ENCODE peak calls at places on chromosomes 7 and 10, in eight cellular contexts. D, Z, L, R, V, M, A and O are unnamed samples.

GRCh38 chr7:142250705-142251104 is 7.2 kb downstream of the PRSS58 start:
- DNase-seq in V (no peak), D (no peak), R (no peak), L (no peak), M (no peak), A (no peak), Z (no peak), O (peak)

GRCh38 chr7:34281260-34281659 is 375.9 kb downstream of the BMPER start:
- DNase-seq in M (no peak), A (no peak), R (no peak), Z (no peak), V (no peak), D (no peak), L (peak), O (no peak)

GRCh38 chr10:16341637-16342036 is 95.2 kb upstream of the PTER start:
- DNase-seq in D (no peak), R (no peak), L (no peak), V (no peak), M (peak), Z (no peak), A (no peak), O (no peak)

GRCh38 chr7:30650455-30650854 is 31.8 kb downstream of the CRHR2 start:
- DNase-seq in R (no peak), L (no peak), A (no peak), M (no peak), Z (no peak), D (peak), V (no peak), O (no peak)

GRCh38 chr10:30784896-30785605 is 155.5 kb upstream of the LYZL2 start:
- DNase-seq in L (peak), M (peak), Z (peak), V (peak), D (peak), A (peak), R (peak), O (peak)

GRCh38 chr10:71693377-71693776 is 26.2 kb downstream of the C10orf105 start:
- DNase-seq in V (no peak), R (no peak), L (no peak), A (no peak), Z (no peak), M (no peak), D (no peak), O (no peak)

GRCh38 chr7:143882611-143883078 is 19.3 kb downstream of the TCAF1 start:
- DNase-seq in Z (peak), A (no peak), M (peak), D (peak), V (no peak), L (peak), R (peak), O (peak)

GRCh38 chr7:106313966-106314365 is 29.2 kb upstream of the NAMPT start:
- DNase-seq in V (no peak), R (no peak), A (no peak), M (no peak), L (no peak), D (no peak), Z (no peak), O (no peak)

GRCh38 chr10:75978213-75978612 is 546.8 kb downstream of the LRMDA start:
- DNase-seq in V (no peak), L (no peak), Z (no peak), R (no peak), M (no peak), A (no peak), D (no peak), O (no peak)

GRCh38 chr10:30013684-30014246 is 45.6 kb downstream of the JCAD start:
- DNase-seq in L (no peak), A (no peak), D (no peak), R (no peak), M (no peak), V (no peak), Z (peak), O (no peak)

GRCh38 chr7:46015107-46015868 is 94.2 kb upstream of the IGFBP3 start:
- DNase-seq in D (no peak), A (peak), Z (peak), L (peak), M (peak), R (no peak), V (no peak), O (peak)

GRCh38 chr7:138773817-138774216 is 24.0 kb upstream of the TMEM213 start:
- DNase-seq in Z (no peak), D (no peak), L (no peak), A (peak), R (no peak), M (no peak), V (no peak), O (no peak)

GRCh38 chr10:129767751-129768150 is 196.3 kb downstream of the EBF3 start:
- DNase-seq in R (no peak), Z (no peak), V (no peak), D (peak), M (no peak), L (peak), A (peak), O (no peak)

GRCh38 chr10:119401671-119402395 is 140.7 kb downstream of the RGS10 start:
- DNase-seq in R (peak), L (peak), A (no peak), Z (no peak), V (no peak), D (peak), M (peak), O (peak)

GRCh38 chr7:19112290-19113000 is 5.0 kb downstream of the TWIST1 start:
- DNase-seq in R (peak), D (peak), A (peak), Z (peak), M (no peak), V (no peak), L (no peak), O (no peak)

GRCh38 chr10:27893320-27894014 is 105.4 kb downstream of the ODAD2 start:
- DNase-seq in D (no peak), L (no peak), A (no peak), V (peak), M (no peak), Z (no peak), R (no peak), O (no peak)

GRCh38 chr7:55977831-55978230 is 13.4 kb downstream of the NIPSNAP2 start:
- DNase-seq in V (no peak), A (no peak), D (no peak), M (no peak), R (peak), L (no peak), Z (no peak), O (no peak)

GRCh38 chr10:71213127-71213616 is 802 bp downstream of the UNC5B start:
- DNase-seq in V (no peak), L (peak), M (peak), Z (peak), D (peak), R (peak), A (peak), O (peak)

GRCh38 chr7:101527844-101528667 is 101.0 kb downstream of the MYL10 start:
- DNase-seq in A (no peak), V (no peak), L (no peak), R (peak), D (no peak), M (no peak), Z (no peak), O (no peak)

GRCh38 chr10:102702742-102703141 is 11.5 kb downstream of the ARL3 start:
- DNase-seq in M (no peak), R (no peak), L (no peak), D (no peak), V (no peak), Z (no peak), A (no peak), O (no peak)

GRCh38 chr7:97847791-97848190 is 24.4 kb downstream of the ASNS start:
- DNase-seq in R (no peak), A (no peak), L (no peak), Z (no peak), M (no peak), D (no peak), V (no peak), O (no peak)

GRCh38 chr10:90751107-90751997 is 106.5 kb downstream of the HTR7 start:
- DNase-seq in A (peak), L (peak), V (peak), M (peak), Z (no peak), D (peak), R (peak), O (peak)

GRCh38 chr10:60521974-60522405 is 132.3 kb upstream of the ANK3 start:
- DNase-seq in M (peak), R (peak), V (no peak), Z (no peak), L (no peak), D (no peak), A (no peak), O (peak)

GRCh38 chr7:100444311-100445278 is 8.3 kb upstream of the PPP1R35 start:
- DNase-seq in D (no peak), Z (peak), M (peak), L (peak), V (no peak), A (no peak), R (no peak), O (no peak)

GRCh38 chr7:145644426-145645154 is 472.0 kb upstream of the CNTNAP2 start:
- DNase-seq in L (no peak), Z (no peak), D (no peak), V (no peak), R (no peak), M (no peak), A (no peak), O (peak)

GRCh38 chr10:90935581-90936292 is 14.8 kb upstream of the ANKRD1 start:
- DNase-seq in A (no peak), M (no peak), D (no peak), R (no peak), Z (no peak), V (no peak), L (no peak), O (no peak)

GRCh38 chr7:42672339-42672990 is 239.4 kb downstream of the C7orf25 start:
- DNase-seq in L (no peak), M (no peak), D (no peak), Z (no peak), R (no peak), A (no peak), V (no peak), O (no peak)

GRCh38 chr7:157016352-157017041 is 6.0 kb upstream of the MNX1 start:
- DNase-seq in R (no peak), Z (no peak), L (no peak), M (no peak), V (no peak), D (peak), A (peak), O (peak)

GRCh38 chr7:158161194-158161593 is 426.4 kb downstream of the PTPRN2 start:
- DNase-seq in D (no peak), Z (no peak), V (no peak), L (no peak), M (no peak), A (no peak), R (no peak), O (no peak)

GRCh38 chr7:3897430-3898385 is 596.7 kb downstream of the SDK1 start:
- DNase-seq in M (peak), Z (no peak), A (no peak), L (peak), R (peak), D (peak), V (peak), O (peak)

GRCh38 chr10:129838794-129839193 is 125.3 kb downstream of the EBF3 start:
- DNase-seq in M (no peak), V (no peak), D (peak), L (no peak), Z (no peak), A (no peak), R (no peak), O (no peak)

GRCh38 chr7:129144095-129144833 is at the start of gene TSPAN33:
- DNase-seq in Z (peak), D (peak), V (peak), L (peak), M (peak), A (peak), R (peak), O (peak)

GRCh38 chr7:47535033-47535703 is 46.7 kb downstream of the TNS3 start:
- DNase-seq in D (no peak), L (no peak), Z (no peak), V (no peak), R (peak), M (peak), A (no peak), O (peak)

GRCh38 chr7:47534322-47535032 is 47.4 kb downstream of the TNS3 start:
- DNase-seq in A (no peak), L (no peak), D (no peak), V (no peak), M (peak), Z (no peak), R (peak), O (peak)

GRCh38 chr7:47537716-47538640 is 43.9 kb downstream of the TNS3 start:
- DNase-seq in A (no peak), D (no peak), Z (no peak), M (no peak), L (no peak), V (no peak), R (peak), O (peak)

GRCh38 chr7:47536705-47537611 is 45.0 kb downstream of the TNS3 start:
- DNase-seq in L (peak), V (no peak), D (peak), R (peak), M (peak), A (no peak), Z (peak), O (peak)

DNA sequence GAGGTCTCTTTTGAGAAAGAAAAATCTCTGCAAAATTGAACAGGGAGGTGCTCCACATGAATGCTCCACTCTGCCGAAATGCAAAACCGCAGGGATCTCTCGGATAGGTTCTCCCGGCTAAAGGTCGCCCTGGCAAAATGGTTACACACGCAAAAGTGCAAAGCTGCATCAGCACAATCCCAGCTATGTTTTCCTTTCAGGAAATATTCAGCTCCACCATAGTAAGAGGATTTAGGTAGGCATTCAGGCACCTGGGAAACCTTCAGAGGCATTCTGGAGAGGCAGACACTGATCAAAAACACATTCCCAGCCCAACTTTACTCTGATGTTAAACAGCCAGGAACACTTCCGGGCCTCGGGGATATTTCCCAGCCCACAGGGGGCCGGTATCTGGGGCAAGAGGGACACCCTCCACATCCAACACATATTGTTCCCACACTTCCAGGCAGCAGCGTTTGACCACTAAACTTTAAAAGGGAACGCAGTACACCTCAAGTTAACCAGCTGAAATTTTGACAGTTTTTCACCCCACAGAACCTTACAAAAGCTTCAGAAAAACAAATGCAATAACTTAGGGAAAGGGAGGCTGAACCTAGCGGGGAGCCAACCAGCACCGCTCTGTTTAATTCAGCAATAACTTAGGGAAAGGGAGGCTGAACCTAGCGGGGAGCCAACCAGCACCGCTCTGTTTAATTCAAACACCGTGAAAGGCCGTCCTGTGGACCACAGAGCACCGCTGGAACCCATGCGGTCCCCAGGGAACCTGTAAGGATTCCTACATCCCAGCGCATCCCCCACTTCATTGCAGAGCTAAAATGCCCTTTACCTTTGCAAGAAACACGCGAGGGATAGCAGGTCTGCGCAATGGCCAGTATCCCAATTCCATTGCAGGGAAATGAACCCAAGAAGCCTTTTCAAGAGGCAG is 45.9 kb downstream of the TNS3 start:
- DNase-seq in M (no peak), L (no peak), V (no peak), D (no peak), R (peak), Z (no peak), A (no peak), O (peak)
- H3K4me3 ChIP-seq in M (peak), L (no peak), V (no peak), D (no peak), R (peak), Z (peak), A (peak), O (peak)

GRCh38 chr10:87816163-87816841 is 1.7 kb downstream of the ATAD1 start:
- DNase-seq in Z (no peak), A (no peak), M (no peak), D (no peak), V (no peak), L (no peak), R (peak), O (no peak)
- H3K4me3 ChIP-seq in Z (peak), A (peak), M (peak), D (no peak), V (peak), L (no peak), R (peak), O (peak)

GRCh38 chr7:81449105-81449504 is 320.7 kb downstream of the HGF start:
- DNase-seq in Z (no peak), M (no peak), D (no peak), R (peak), L (no peak), A (no peak), V (no peak), O (no peak)
- H3K4me3 ChIP-seq in Z (no peak), M (no peak), D (no peak), R (no peak), L (no peak), A (no peak), V (no peak), O (no peak)

DNA sequence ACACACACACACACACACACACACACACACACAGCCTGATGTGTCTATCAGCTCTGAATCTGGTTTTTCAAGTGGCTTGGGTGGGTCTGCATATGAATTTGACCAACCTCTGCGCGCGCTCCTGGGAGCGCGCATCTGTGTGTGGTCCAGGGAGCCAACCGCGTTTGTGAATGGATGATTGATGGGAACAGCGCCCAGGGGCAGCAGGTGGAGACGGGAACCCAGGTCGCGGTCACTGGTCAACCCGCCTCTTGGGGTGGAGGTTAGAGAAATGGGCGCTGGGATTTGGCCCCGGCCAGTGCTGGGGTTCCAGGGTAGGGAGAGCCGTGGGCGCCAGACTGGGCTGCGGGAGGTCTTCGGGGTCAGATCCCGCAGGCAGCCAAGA is 166.1 kb upstream of the DPP6 start:
- DNase-seq in D (no peak), L (no peak), M (no peak), R (no peak), A (no peak), Z (no peak), V (no peak), O (no peak)
- H3K4me3 ChIP-seq in D (no peak), L (no peak), M (no peak), R (no peak), A (peak), Z (no peak), V (no peak), O (no peak)

GRCh38 chr10:97498841-97499560 is at the start of gene UBTD1:
- DNase-seq in A (peak), D (peak), M (peak), R (peak), L (peak), V (peak), Z (peak), O (peak)

GRCh38 chr10:97498076-97498840 is at the start of gene MMS19:
- DNase-seq in V (peak), A (peak), Z (peak), L (peak), D (peak), M (peak), R (peak), O (peak)

GRCh38 chr10:97494151-97494550 is 4.1 kb downstream of the MMS19 start:
- DNase-seq in Z (no peak), L (no peak), A (no peak), R (no peak), D (no peak), M (no peak), V (no peak), O (no peak)

GRCh38 chr10:97497572-97498075 is 598 bp downstream of the MMS19 start:
- DNase-seq in A (peak), L (peak), V (peak), Z (peak), D (peak), M (peak), R (peak), O (peak)

DNA sequence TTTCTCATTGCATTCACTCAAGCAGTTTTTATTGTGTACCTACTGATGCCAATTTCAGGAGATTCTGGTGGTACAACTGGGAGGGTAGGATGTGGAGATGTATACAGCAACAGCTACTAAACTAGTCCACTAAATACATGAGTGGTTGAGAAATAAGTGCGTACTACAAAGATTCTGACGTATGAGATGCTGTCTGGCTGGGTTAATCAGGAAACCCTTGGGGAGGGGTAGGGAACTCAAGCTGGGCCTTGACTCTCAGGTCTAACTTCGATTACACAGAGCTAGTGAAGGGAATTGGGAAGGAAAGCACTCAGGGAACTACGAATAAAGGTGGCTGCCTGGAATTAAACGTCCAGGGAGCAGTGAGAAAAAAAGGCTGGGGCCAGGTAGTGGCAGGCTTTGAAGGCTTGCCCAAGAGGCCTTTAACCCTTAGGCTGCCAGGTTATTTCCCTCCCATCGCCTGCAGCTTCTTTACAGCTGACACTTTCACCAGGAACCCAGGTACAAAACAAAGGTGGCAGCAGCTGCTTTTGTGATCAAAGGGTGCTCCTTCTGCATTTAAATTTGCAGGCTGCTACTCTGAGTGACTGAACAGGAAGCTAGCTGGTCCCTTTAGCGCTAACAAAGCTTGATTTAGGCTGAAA is 3.2 kb downstream of the MMS19 start:
- DNase-seq in L (no peak), V (peak), R (peak), A (no peak), Z (no peak), M (peak), D (no peak), O (no peak)
- H3K4me3 ChIP-seq in L (no peak), V (no peak), R (peak), A (no peak), Z (no peak), M (no peak), D (no peak), O (no peak)

GRCh38 chr10:94224656-94225055 is 138.1 kb downstream of the NOC3L start:
- DNase-seq in Z (no peak), V (no peak), R (no peak), M (no peak), L (no peak), A (no peak), D (no peak), O (no peak)
- H3K4me3 ChIP-seq in Z (no peak), V (no peak), R (no peak), M (no peak), L (no peak), A (no peak), D (no peak), O (no peak)

DNA sequence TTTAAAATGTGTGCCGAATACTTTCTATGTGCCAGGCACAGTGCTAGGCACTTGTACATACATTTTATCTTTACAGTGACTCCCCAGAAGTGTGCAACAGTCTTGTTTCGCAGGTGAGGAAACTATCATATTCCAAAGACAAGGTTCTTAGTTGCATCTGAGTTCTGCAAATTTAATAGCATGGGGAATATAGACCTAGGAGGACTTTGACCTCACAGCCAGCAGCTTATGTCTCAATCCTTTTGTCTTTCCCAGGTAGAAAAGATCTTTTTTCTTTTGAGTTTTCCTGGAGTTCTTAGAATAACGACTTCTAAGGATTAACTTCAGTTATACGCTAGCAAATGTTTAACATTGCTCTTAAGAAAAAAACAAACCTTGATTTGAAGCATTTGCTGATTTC is 482.8 kb upstream of the ZMIZ1 start:
- DNase-seq in Z (no peak), R (no peak), M (no peak), V (no peak), L (no peak), D (no peak), A (no peak), O (no peak)
- H3K4me3 ChIP-seq in Z (no peak), R (no peak), M (no peak), V (no peak), L (no peak), D (no peak), A (no peak), O (no peak)